ENCODE peak calls at places on chromosomes 12 and 14, in four cellular contexts. M, F, C and W are unnamed samples.

GRCh38 chr14:72173038-72173720 is 240.9 kb downstream of the RGS6 start:
- DNase-seq in F (no peak), C (no peak), M (no peak), W (no peak)

GRCh38 chr14:105748204-105748578 is 221.8 kb downstream of the TMEM121 start:
- DNase-seq in C (no peak), F (no peak), M (no peak), W (no peak)

GRCh38 chr12:75349946-75350345 is 15.5 kb downstream of the GLIPR1L1 start:
- DNase-seq in M (no peak), F (no peak), C (no peak), W (peak)

GRCh38 chr12:22046090-22046967 is at the start of gene CMAS:
- DNase-seq in F (peak), M (peak), C (peak), W (peak)

GRCh38 chr14:25955772-25956171 is 642.1 kb downstream of the NOVA1 start:
- DNase-seq in C (no peak), F (no peak), M (no peak), W (no peak)

GRCh38 chr14:80464531-80465149 is 253.3 kb upstream of the DIO2 start:
- DNase-seq in C (peak), M (peak), F (no peak), W (peak)

GRCh38 chr12:59715434-59715833 is 119.6 kb downstream of the SLC16A7 start:
- DNase-seq in C (no peak), F (no peak), M (no peak), W (no peak)

GRCh38 chr12:48973992-48974673 is 2.6 kb upstream of the WNT10B start:
- DNase-seq in F (peak), M (no peak), C (peak), W (no peak)

GRCh38 chr12:10182662-10183061 is 3.8 kb downstream of the TMEM52B start:
- DNase-seq in M (no peak), C (no peak), F (peak), W (no peak)

GRCh38 chr12:46549527-46550265 is 177.1 kb upstream of the SLC38A2 start:
- DNase-seq in M (no peak), F (peak), C (no peak), W (no peak)

GRCh38 chr12:68467514-68467913 is 135.4 kb upstream of the MDM1 start:
- DNase-seq in F (no peak), M (no peak), C (no peak), W (no peak)

GRCh38 chr12:82412246-82412645 is 53.9 kb downstream of the METTL25 start:
- DNase-seq in C (no peak), F (no peak), M (no peak), W (no peak)

GRCh38 chr12:62761658-62762057 is 173.3 kb downstream of the PPM1H start:
- DNase-seq in C (no peak), M (no peak), F (no peak), W (no peak)

GRCh38 chr12:1797991-1798733 is 22.2 kb upstream of the LRTM2 start:
- DNase-seq in C (peak), M (no peak), F (no peak), W (no peak)

GRCh38 chr12:108457006-108457733 is 57.9 kb upstream of the FICD start:
- DNase-seq in M (no peak), C (peak), F (peak), W (peak)

GRCh38 chr12:49730568-49731101 is 10.7 kb upstream of the TMBIM6 start:
- DNase-seq in C (no peak), M (no peak), F (no peak), W (no peak)

GRCh38 chr14:92625213-92625612 is 111.6 kb downstream of the RIN3 start:
- DNase-seq in F (peak), C (no peak), M (no peak), W (no peak)

DNA sequence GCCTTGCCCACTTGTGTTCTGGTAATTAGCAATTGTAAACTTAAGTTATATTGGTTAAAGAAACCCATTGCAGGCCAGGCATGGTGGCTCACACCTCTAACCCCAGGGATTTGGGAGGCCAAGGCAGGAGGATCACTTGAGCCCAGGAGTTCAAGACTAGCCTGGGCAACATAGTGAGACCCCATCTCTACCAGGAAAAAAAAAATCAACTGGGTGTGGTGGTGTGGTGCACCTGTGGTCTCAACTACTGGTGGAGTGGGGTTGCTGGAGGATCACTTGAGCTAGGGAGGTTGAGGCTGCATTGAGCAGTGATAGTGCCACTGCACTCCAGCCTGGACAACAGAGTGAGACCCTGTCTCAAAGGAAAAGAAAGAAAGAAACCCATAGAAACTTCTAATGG is 13.7 kb downstream of the YY1 start:
- DNase-seq in F (no peak), C (no peak), M (no peak), W (no peak)
- H3K56ac ChIP-seq in F (no peak), C (no peak), M (no peak), W (no peak)

DNA sequence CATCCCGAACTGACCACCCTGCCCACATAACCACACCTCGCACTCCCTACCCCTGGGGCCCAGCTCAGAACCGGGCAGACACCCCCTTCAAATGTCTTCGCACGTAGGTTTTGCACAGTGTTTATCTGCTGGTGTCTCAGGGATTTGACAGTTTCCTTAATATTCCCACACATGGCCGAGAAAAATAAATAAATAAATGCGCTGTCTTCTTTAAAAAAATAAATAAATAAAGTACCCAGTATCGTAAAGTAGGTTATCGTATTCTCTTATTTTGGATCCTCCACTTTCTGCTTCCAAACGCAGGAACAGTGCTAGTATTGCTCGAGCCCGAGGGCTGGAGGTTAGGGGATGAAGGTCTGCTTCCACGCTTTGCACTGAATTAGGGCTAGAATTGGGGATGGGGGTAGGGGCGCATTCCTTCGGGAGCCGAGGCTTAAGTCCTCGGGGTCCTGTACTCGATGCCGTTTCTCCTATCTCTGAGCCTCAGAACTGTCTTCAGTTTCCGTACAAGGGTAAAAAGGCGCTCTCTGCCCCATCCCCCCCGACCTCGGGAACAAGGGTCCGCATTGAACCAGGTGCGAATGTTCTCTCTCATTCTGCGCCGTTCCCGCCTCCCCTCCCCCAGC is 719 bp upstream of the FOS start:
- DNase-seq in M (no peak), F (peak), C (no peak), W (no peak)
- H3K56ac ChIP-seq in M (no peak), F (no peak), C (no peak), W (peak)

DNA sequence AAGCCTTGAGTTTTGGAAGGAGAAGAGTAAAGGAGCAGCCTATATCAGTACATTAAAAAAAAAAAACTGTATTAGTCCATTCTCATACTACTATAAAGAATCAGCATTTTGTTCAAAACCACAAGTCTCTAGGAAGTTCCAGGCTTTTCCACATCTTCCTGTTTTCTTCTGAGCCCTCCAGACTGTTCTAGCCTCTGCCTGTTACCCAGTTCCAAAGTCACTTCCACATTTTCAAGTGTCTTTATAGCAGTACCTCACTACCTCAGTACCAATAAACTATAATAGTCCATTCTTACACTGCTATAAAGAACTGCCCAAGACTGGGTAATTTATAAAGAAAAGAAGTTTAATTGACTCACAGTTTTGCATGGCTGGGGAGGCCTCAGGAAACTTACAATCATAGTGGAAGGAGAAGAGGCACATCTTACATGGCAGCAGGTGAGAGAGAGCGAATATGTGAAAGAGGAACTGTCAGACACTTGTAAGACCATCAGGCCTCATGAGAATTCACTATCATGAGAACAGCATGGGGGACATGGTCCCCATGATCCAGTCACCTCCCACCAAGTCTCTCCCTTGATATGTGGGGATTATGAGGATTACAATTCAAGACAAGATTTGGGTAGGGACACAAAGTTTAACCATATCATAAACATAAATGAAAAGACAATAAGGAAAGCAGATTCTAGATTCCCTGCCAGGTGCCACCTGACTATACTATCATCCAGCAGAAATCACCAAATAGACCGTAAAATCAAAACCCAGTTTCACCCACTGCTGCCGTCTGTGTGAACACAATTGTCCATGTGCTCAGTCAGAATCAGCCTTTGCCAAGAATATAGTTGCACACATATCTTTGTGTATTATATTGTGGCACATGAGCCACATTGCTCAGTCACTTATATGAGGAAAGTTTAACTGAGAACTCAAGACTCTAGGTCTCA is 27.8 kb downstream of the TOGARAM1 start:
- DNase-seq in M (no peak), C (no peak), F (no peak), W (peak)
- H3K56ac ChIP-seq in M (no peak), C (no peak), F (no peak), W (no peak)

GRCh38 chr12:44507471-44507870 is 368.6 kb downstream of the NELL2 start:
- DNase-seq in M (no peak), F (no peak), C (no peak), W (no peak)
- H3K56ac ChIP-seq in M (no peak), F (no peak), C (no peak), W (no peak)

GRCh38 chr12:128982933-128983332 is 129.7 kb downstream of the GLT1D1 start:
- DNase-seq in F (no peak), C (no peak), M (no peak), W (no peak)
- H3K56ac ChIP-seq in F (no peak), C (no peak), M (no peak), W (no peak)